ENCODE peak calls at places on chromosome 3, in nine cellular contexts. O is cardiac muscle cell, M is neuronal stem cell, R is PC-3, V is iPS DF 6.9, L is spleen, U is mesendoderm, T is IMR-90, S is endothelial cell of umbilical vein. W is an unnamed sample. For H3K36me3 and H3K4me1, the result is how much of the 10 kb centered on the place peaks cover.

GRCh38 chr3:151976211-151977050 is 103.0 kb downstream of the SUCNR1 start:
- DNase-seq in O (no peak), S (peak), M (no peak), V (no peak), L (no peak), U (peak), R (peak), T (peak), W (no peak)

GRCh38 chr3:12138044-12138443 is 20.7 kb downstream of the TIMP4 start:
- DNase-seq in V (no peak), M (peak), U (peak), S (peak), R (peak), O (no peak), L (no peak), T (peak), W (no peak)

GRCh38 chr3:112357888-112358287 is 24.9 kb downstream of the CD200 start:
- DNase-seq in L (no peak), M (no peak), T (no peak), S (peak), R (no peak), O (no peak), V (no peak), U (no peak), W (peak)

GRCh38 chr3:79973917-79974595 is 206.3 kb upstream of the ROBO1 start:
- DNase-seq in L (no peak), M (no peak), T (no peak), U (no peak), R (peak), V (no peak), O (no peak), S (no peak), W (no peak)

GRCh38 chr3:541328-541727 is 344.8 kb downstream of the CHL1 start:
- DNase-seq in T (no peak), U (peak), V (no peak), M (no peak), R (no peak), L (no peak), S (no peak), O (peak), W (no peak)

GRCh38 chr3:160869825-160870224 is 113.8 kb downstream of the PPM1L start:
- DNase-seq in R (peak), U (no peak), T (no peak), M (no peak), O (no peak), V (no peak), S (no peak), L (no peak), W (no peak)

GRCh38 chr3:114157321-114157720 is 21.5 kb downstream of the DRD3 start:
- DNase-seq in M (no peak), L (no peak), U (no peak), V (no peak), S (no peak), O (no peak), T (no peak), R (no peak), W (no peak)

GRCh38 chr3:55376753-55377347 is 110.3 kb downstream of the WNT5A start:
- DNase-seq in V (no peak), T (no peak), O (no peak), U (peak), L (no peak), M (no peak), S (no peak), R (no peak), W (no peak)

GRCh38 chr3:55852326-55852725 is 365.2 kb upstream of the WNT5A start:
- DNase-seq in V (no peak), L (no peak), R (no peak), U (no peak), T (no peak), S (no peak), M (no peak), O (no peak), W (no peak)

GRCh38 chr3:118978393-118978758 is 56.3 kb downstream of the IGSF11 start:
- DNase-seq in S (no peak), L (no peak), R (no peak), V (no peak), M (no peak), T (no peak), O (no peak), U (no peak), W (no peak)

GRCh38 chr3:188139466-188139865 is 14.5 kb upstream of the LPP start:
- DNase-seq in V (no peak), M (no peak), O (no peak), U (no peak), T (no peak), L (no peak), S (no peak), R (no peak), W (no peak)

GRCh38 chr3:117026401-117026800 is 316.8 kb downstream of the TUSC7 start:
- DNase-seq in T (no peak), L (no peak), U (no peak), S (no peak), M (no peak), V (no peak), O (no peak), R (no peak), W (no peak)

GRCh38 chr3:186290791-186291190 is 71.2 kb downstream of the DGKG start:
- DNase-seq in T (no peak), R (no peak), U (no peak), O (no peak), S (no peak), L (no peak), M (no peak), V (no peak), W (no peak)

GRCh38 chr3:157418104-157418503 is 18.5 kb upstream of the PTX3 start:
- DNase-seq in U (no peak), V (no peak), O (no peak), M (no peak), S (peak), R (peak), L (no peak), T (peak), W (no peak)

GRCh38 chr3:189458536-189458935 is 172.7 kb upstream of the TP63 start:
- DNase-seq in U (peak), L (no peak), S (no peak), T (no peak), R (peak), M (no peak), V (no peak), O (peak), W (no peak)

GRCh38 chr3:196810963-196811581 is 56.6 kb upstream of the SENP5 start:
- DNase-seq in V (no peak), U (no peak), T (no peak), O (no peak), R (no peak), L (no peak), S (no peak), M (no peak), W (no peak)

GRCh38 chr3:173065543-173065970 is 75.5 kb downstream of the SPATA16 start:
- DNase-seq in L (no peak), U (peak), S (no peak), V (no peak), T (peak), O (no peak), M (no peak), R (peak), W (no peak)

GRCh38 chr3:171177553-171177952 is 151.0 kb upstream of the SLC2A2 start:
- DNase-seq in S (no peak), T (no peak), O (no peak), R (no peak), L (no peak), V (no peak), U (no peak), M (no peak), W (no peak)

GRCh38 chr3:129756871-129757270 is 136.6 kb downstream of the TMCC1 start:
- DNase-seq in U (no peak), V (no peak), L (no peak), R (peak), T (peak), M (no peak), O (no peak), S (peak), W (no peak)

GRCh38 chr3:157442729-157443128 is 6.1 kb downstream of the PTX3 start:
- DNase-seq in O (no peak), L (no peak), S (no peak), V (no peak), R (no peak), U (no peak), T (peak), M (no peak), W (no peak)

GRCh38 chr3:194739498-194740284 is 54.0 kb downstream of the FAM43A start:
- DNase-seq in L (no peak), M (no peak), T (no peak), O (no peak), U (peak), S (peak), R (peak), V (no peak), W (no peak)

GRCh38 chr3:128198313-128198712 is 45.0 kb downstream of the EEFSEC start:
- DNase-seq in R (no peak), T (no peak), V (no peak), S (no peak), U (peak), L (no peak), O (no peak), M (no peak), W (no peak)

GRCh38 chr3:21718161-21718765 is 32.7 kb downstream of the ZNF385D start:
- DNase-seq in U (peak), M (no peak), O (no peak), L (no peak), T (peak), S (no peak), R (peak), V (no peak), W (no peak)

GRCh38 chr3:150733936-150734794 is 28.8 kb downstream of the SIAH2 start:
- DNase-seq in V (no peak), T (peak), S (no peak), L (no peak), M (no peak), O (no peak), R (no peak), U (no peak), W (no peak)

GRCh38 chr3:51873876-51874275 is 1.5 kb downstream of the IQCF5 start:
- DNase-seq in T (no peak), V (no peak), O (no peak), S (no peak), L (no peak), U (no peak), R (no peak), M (no peak), W (no peak)

GRCh38 chr3:62874398-62875102 is 666 bp downstream of the CADPS start:
- DNase-seq in T (no peak), R (no peak), U (no peak), M (no peak), V (no peak), L (no peak), O (peak), S (no peak), W (no peak)

GRCh38 chr3:30586806-30587486 is 19.5 kb upstream of the TGFBR2 start:
- DNase-seq in T (no peak), V (no peak), O (no peak), R (no peak), M (no peak), S (no peak), U (no peak), L (no peak), W (no peak)

GRCh38 chr3:64824281-64824980 is 136.6 kb upstream of the ADAMTS9 start:
- DNase-seq in U (no peak), R (no peak), V (no peak), L (no peak), T (no peak), S (peak), O (no peak), M (no peak), W (no peak)

GRCh38 chr3:132134611-132135010 is 99.8 kb upstream of the CPNE4 start:
- DNase-seq in U (peak), V (no peak), O (no peak), L (no peak), T (peak), S (peak), M (no peak), R (peak), W (no peak)

GRCh38 chr3:189563841-189564563 is 67.2 kb upstream of the TP63 start:
- DNase-seq in T (peak), V (no peak), R (peak), M (no peak), S (no peak), O (no peak), U (no peak), L (no peak), W (no peak)

GRCh38 chr3:64329037-64329436 is 103.8 kb upstream of the PRICKLE2 start:
- DNase-seq in M (no peak), R (no peak), L (no peak), V (no peak), O (peak), U (peak), T (no peak), S (no peak), W (no peak)

GRCh38 chr3:41508063-41508696 is 308.9 kb downstream of the CTNNB1 start:
- DNase-seq in R (peak), L (no peak), V (no peak), T (no peak), M (no peak), O (no peak), S (no peak), U (peak), W (no peak)

GRCh38 chr3:8560608-8561007 is 59.0 kb downstream of the LMCD1 start:
- DNase-seq in R (no peak), S (no peak), M (no peak), L (no peak), U (peak), T (peak), V (no peak), O (no peak), W (no peak)

GRCh38 chr3:140023616-140024530 is 88.9 kb downstream of the CLSTN2 start:
- DNase-seq in O (no peak), L (no peak), S (no peak), V (no peak), T (no peak), M (no peak), R (no peak), U (no peak), W (no peak)

GRCh38 chr3:9909221-9910013 is 6.8 kb downstream of the IL17RE start:
- DNase-seq in T (no peak), S (no peak), V (no peak), R (no peak), L (no peak), O (no peak), U (no peak), M (no peak), W (no peak)

GRCh38 chr3:147411235-147411607 is 2.1 kb downstream of the ZIC1 start:
- DNase-seq in S (no peak), R (no peak), L (no peak), T (peak), M (peak), U (peak), V (no peak), O (no peak), W (no peak)

GRCh38 chr3:147411777-147412176 is 2.6 kb downstream of the ZIC1 start:
- DNase-seq in V (no peak), R (no peak), O (no peak), T (no peak), S (no peak), U (peak), M (peak), L (no peak), W (no peak)

GRCh38 chr3:147410518-147411234 is 1.5 kb downstream of the ZIC1 start:
- DNase-seq in R (no peak), M (peak), L (peak), O (no peak), S (no peak), V (no peak), T (peak), U (peak), W (no peak)

GRCh38 chr3:147409143-147410121 is at the start of gene ZIC1:
- DNase-seq in V (no peak), O (no peak), U (peak), M (peak), T (no peak), R (no peak), S (no peak), L (no peak), W (no peak)

DNA sequence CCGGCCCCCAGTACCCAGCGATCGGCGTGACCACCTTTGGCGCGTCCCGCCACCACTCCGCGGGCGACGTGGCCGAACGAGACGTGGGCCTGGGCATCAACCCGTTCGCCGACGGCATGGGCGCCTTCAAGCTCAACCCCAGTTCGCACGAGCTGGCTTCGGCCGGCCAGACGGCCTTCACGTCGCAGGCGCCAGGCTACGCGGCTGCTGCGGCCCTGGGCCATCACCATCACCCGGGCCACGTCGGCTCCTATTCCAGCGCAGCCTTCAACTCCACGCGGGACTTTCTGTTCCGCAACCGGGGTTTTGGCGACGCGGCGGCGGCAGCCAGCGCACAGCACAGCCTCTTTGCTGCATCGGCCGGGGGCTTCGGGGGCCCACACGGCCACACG is 957 bp downstream of the ZIC1 start:
- DNase-seq in U (peak), R (no peak), S (no peak), O (no peak), L (no peak), T (no peak), M (no peak), V (no peak), W (no peak)
- H3K4me3 ChIP-seq in U (no peak), R (no peak), S (no peak), O (peak), L (peak), T (no peak), M (peak), V (peak), W (peak)

GRCh38 chr3:49681543-49681942 is 7.4 kb downstream of the APEH start:
- DNase-seq in S (no peak), O (no peak), L (no peak), V (no peak), U (no peak), M (no peak), R (no peak), T (no peak), W (no peak)

GRCh38 chr3:49680493-49681231 is 6.5 kb downstream of the APEH start:
- DNase-seq in S (no peak), R (no peak), O (no peak), T (no peak), M (no peak), U (no peak), V (no peak), L (no peak), W (no peak)

GRCh38 chr3:49683162-49683561 is 6.1 kb downstream of the MST1 start:
- DNase-seq in V (no peak), U (no peak), T (no peak), S (no peak), L (no peak), M (no peak), R (no peak), O (no peak), W (no peak)

GRCh38 chr3:49675912-49676311 is 1.8 kb downstream of the APEH start:
- DNase-seq in S (no peak), O (no peak), L (no peak), V (no peak), U (no peak), T (no peak), R (no peak), M (no peak), W (no peak)

GRCh38 chr3:49681232-49681522 is 7.0 kb downstream of the APEH start:
- DNase-seq in V (no peak), M (no peak), R (no peak), U (no peak), O (no peak), T (no peak), S (no peak), L (no peak), W (no peak)
- H3K36me3 ChIP-seq in V (half or more), M (half or more), R (half or more), U (under half), O (under half), T (half or more), S (under half), L (half or more), W (half or more)

GRCh38 chr3:71031151-71031550 is 552.4 kb downstream of the FOXP1 start:
- DNase-seq in R (peak), V (no peak), L (no peak), U (no peak), O (no peak), T (no peak), S (no peak), M (no peak), W (no peak)
- H3K4me1 ChIP-seq in R (under half), V (under half), L (half or more), U (under half), O (under half), T (under half), S (under half), M (under half), W (under half)

DNA sequence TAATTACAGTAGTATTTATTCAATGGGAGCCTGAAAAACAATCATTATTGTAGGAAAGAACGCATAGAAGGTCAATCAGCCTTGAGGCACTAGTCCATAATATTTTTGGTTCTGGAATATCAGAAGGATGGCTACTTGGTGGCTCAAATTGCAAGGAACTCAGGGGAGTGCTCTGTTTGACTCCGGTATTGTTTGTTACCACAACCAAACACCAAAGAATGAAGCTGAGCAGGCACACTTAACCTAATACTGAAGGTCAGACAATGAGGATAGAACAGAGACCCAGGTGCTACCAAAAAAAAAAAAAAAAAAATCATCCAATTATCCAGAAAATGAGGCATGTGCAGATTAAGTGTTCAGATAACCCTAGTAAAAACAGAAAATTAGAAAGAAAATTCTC is 11.1 kb upstream of the SATB1 start:
- DNase-seq in R (no peak), L (no peak), V (no peak), U (no peak), T (no peak), S (no peak), M (no peak), O (no peak), W (no peak)
- H3K4me3 ChIP-seq in R (no peak), L (no peak), V (no peak), U (no peak), T (no peak), S (no peak), M (no peak), O (no peak), W (peak)

GRCh38 chr3:46992231-46992630 is 12.8 kb downstream of the NBEAL2 start:
- DNase-seq in S (no peak), L (peak), T (no peak), U (no peak), O (no peak), R (no peak), V (no peak), M (no peak), W (no peak)

GRCh38 chr3:46991406-46992165 is 12.1 kb downstream of the NBEAL2 start:
- DNase-seq in O (no peak), V (no peak), M (no peak), T (no peak), R (no peak), U (no peak), S (no peak), L (peak), W (no peak)

GRCh38 chr3:46994801-46995731 is 15.6 kb downstream of the NBEAL2 start:
- DNase-seq in T (no peak), S (no peak), M (no peak), U (no peak), L (peak), O (no peak), R (no peak), V (no peak), W (no peak)

GRCh38 chr3:46993986-46994385 is 14.5 kb downstream of the NBEAL2 start:
- DNase-seq in U (no peak), M (no peak), L (no peak), O (no peak), V (no peak), R (no peak), S (no peak), T (no peak), W (no peak)

DNA sequence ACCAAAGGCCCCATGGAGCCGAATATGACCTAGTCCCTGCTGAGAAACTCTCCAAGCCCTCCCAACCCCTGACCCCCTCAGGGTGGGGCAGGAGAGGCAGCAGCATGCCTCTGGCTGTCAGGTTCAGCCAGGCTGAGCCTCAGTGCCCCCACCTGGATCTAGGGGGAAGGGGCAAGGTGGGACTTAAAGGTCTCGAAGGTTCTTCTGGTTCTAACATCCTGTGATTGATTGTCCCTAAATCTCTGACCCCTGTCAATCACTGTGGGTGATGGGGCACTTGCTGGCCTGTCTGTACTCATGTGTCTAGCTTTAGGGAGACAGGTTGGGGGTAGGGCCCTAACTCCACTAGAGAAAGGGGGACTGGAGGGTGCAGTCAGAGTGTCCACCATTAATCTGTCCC is 13.8 kb downstream of the NBEAL2 start:
- DNase-seq in S (no peak), T (no peak), R (no peak), V (no peak), O (no peak), U (no peak), L (no peak), M (no peak), W (no peak)
- H3K36me3 ChIP-seq in S (under half), T (under half), R (under half), V (under half), O (under half), U (under half), L (under half), M (under half), W (half or more)

GRCh38 chr3:126913524-126913923 is 69.4 kb upstream of the PLXNA1 start:
- DNase-seq in M (no peak), T (no peak), R (peak), O (no peak), U (no peak), L (no peak), S (no peak), V (no peak), W (no peak)
- H3K4me1 ChIP-seq in M (under half), T (under half), R (under half), O (under half), U (under half), L (half or more), S (under half), V (under half), W (under half)

W was measured in effector memory CD4-positive, alpha-beta T cell.